ENCODE peak calls at places on chromosomes 16 and 17, in eight cellular contexts. E is GM04504; O is HFF-Myc; N is CD4-positive, alpha-beta memory T cell; Y is retinal pigment epithelial cell; R is stimulated activated CD4-positive, alpha-beta T cell treated with anti-CD3 and anti-CD28 coated beads, Interleukin-1b, Interleukin-23, amount 100 ng/mL, for 1 hour; B is endothelial cell; D is tibial nerve. S is an unnamed sample.

GRCh38 chr17:7435676-7436555 is 681 bp downstream of the TMEM102 start:
- DNase-seq in O (no peak), D (no peak), B (peak), Y (no peak), N (no peak), R (peak), E (no peak), S (peak)

GRCh38 chr16:70269471-70269870 is 17.7 kb upstream of the EXOSC6 start:
- DNase-seq in D (no peak), E (no peak), R (no peak), N (no peak), O (no peak), Y (no peak), B (no peak), S (no peak)

GRCh38 chr16:46970089-46970488 is 3.4 kb downstream of the DNAJA2 start:
- DNase-seq in B (no peak), D (no peak), O (no peak), R (no peak), Y (no peak), E (no peak), N (no peak), S (no peak)

GRCh38 chr17:4090898-4091297 is 51.9 kb downstream of the ZZEF1 start:
- DNase-seq in E (no peak), R (no peak), D (no peak), O (no peak), B (no peak), N (no peak), Y (no peak), S (no peak)

GRCh38 chr17:58337600-58338453 is 9.2 kb upstream of the TSPOAP1 start:
- DNase-seq in O (peak), Y (peak), N (peak), E (peak), B (peak), D (peak), R (peak), S (no peak)

GRCh38 chr16:4513086-4513860 is 25.3 kb downstream of the CDIP1 start:
- DNase-seq in N (no peak), O (no peak), E (no peak), D (no peak), B (no peak), R (no peak), Y (no peak), S (no peak)

GRCh38 chr17:7314719-7315569 is at the start of gene GPS2:
- DNase-seq in B (peak), Y (no peak), D (peak), O (no peak), N (peak), E (peak), R (peak), S (peak)

GRCh38 chr17:73613271-73613941 is 30.8 kb downstream of the SDK2 start:
- DNase-seq in Y (no peak), E (no peak), R (no peak), O (no peak), N (no peak), B (no peak), D (no peak), S (no peak)

GRCh38 chr16:74742051-74742481 is 32.6 kb downstream of the FA2H start:
- DNase-seq in O (no peak), D (no peak), N (no peak), B (no peak), Y (no peak), R (no peak), E (no peak), S (no peak)

GRCh38 chr17:74599531-74599939 is 7.5 kb upstream of the CD300LD start:
- DNase-seq in R (no peak), E (no peak), N (no peak), Y (no peak), D (no peak), B (no peak), O (no peak), S (no peak)

GRCh38 chr16:30095166-30096078 is 591 bp downstream of the YPEL3 start:
- DNase-seq in B (no peak), Y (no peak), R (no peak), N (no peak), D (no peak), E (no peak), O (no peak), S (no peak)

GRCh38 chr17:32907583-32907982 is 20.4 kb upstream of the TMEM98 start:
- DNase-seq in E (no peak), O (no peak), R (no peak), B (no peak), D (no peak), Y (no peak), N (no peak), S (no peak)

GRCh38 chr17:57519199-57519598 is 225.9 kb downstream of the CCDC182 start:
- DNase-seq in E (no peak), O (no peak), B (peak), Y (no peak), R (no peak), N (no peak), D (no peak), S (no peak)

GRCh38 chr17:75720656-75721462 is at the start of gene ITGB4:
- DNase-seq in E (no peak), Y (peak), B (peak), R (peak), O (no peak), D (peak), N (peak), S (peak)

GRCh38 chr16:81210807-81211206 is 27.7 kb upstream of the BCO1 start:
- DNase-seq in D (no peak), B (no peak), R (no peak), O (no peak), E (no peak), N (no peak), Y (no peak), S (no peak)

GRCh38 chr16:35142809-35143192 is 1683.4 kb downstream of the TP53TG3F start:
- DNase-seq in B (no peak), Y (no peak), N (no peak), D (no peak), O (no peak), R (no peak), E (no peak), S (no peak)

GRCh38 chr17:1617620-1618174 is 10.9 kb downstream of the SLC43A2 start:
- DNase-seq in B (no peak), Y (peak), E (peak), R (no peak), O (no peak), D (no peak), N (no peak), S (no peak)

GRCh38 chr17:17186051-17186450 is 20.1 kb downstream of the PLD6 start:
- DNase-seq in D (no peak), O (no peak), R (peak), Y (no peak), B (no peak), E (no peak), N (no peak), S (no peak)

GRCh38 chr16:81755915-81756644 is 23.0 kb upstream of the PLCG2 start:
- DNase-seq in E (no peak), O (no peak), Y (no peak), N (no peak), B (peak), D (no peak), R (no peak), S (no peak)

GRCh38 chr17:8122923-8123694 is 797 bp downstream of the HES7 start:
- DNase-seq in N (peak), E (no peak), B (no peak), Y (no peak), D (no peak), O (no peak), R (no peak), S (no peak)

GRCh38 chr16:51994597-51994996 is 552.3 kb downstream of the TOX3 start:
- DNase-seq in D (no peak), Y (peak), E (no peak), R (no peak), B (no peak), O (no peak), N (no peak), S (no peak)

GRCh38 chr16:19410435-19411153 is 7.1 kb upstream of the TMC5 start:
- DNase-seq in O (no peak), Y (no peak), B (peak), E (no peak), D (no peak), R (no peak), N (no peak), S (peak)

GRCh38 chr17:56754523-56755208 is 79.1 kb downstream of the C17orf67 start:
- DNase-seq in O (no peak), D (no peak), E (peak), N (no peak), R (no peak), Y (peak), B (peak), S (no peak)

GRCh38 chr17:16940116-16940881 is 31.6 kb downstream of the TNFRSF13B start:
- DNase-seq in E (no peak), N (no peak), O (no peak), R (no peak), B (no peak), Y (no peak), D (no peak), S (no peak)

GRCh38 chr17:74566132-74566753 is 1.1 kb downstream of the CD300H start:
- DNase-seq in E (no peak), B (peak), N (no peak), Y (no peak), D (no peak), R (no peak), O (no peak), S (no peak)

GRCh38 chr17:2369039-2369438 is 31.7 kb downstream of the SGSM2 start:
- DNase-seq in E (no peak), O (no peak), D (no peak), B (no peak), Y (no peak), R (no peak), N (no peak), S (no peak)

GRCh38 chr16:54285414-54286066 is 1.0 kb downstream of the IRX3 start:
- DNase-seq in N (no peak), D (no peak), R (no peak), O (no peak), E (no peak), Y (no peak), B (peak), S (peak)

GRCh38 chr16:85330694-85331188 is 218.5 kb upstream of the CIBAR2 start:
- DNase-seq in N (no peak), Y (no peak), R (no peak), D (no peak), B (peak), E (peak), O (peak), S (no peak)

GRCh38 chr16:81567987-81568748 is 123.6 kb downstream of the CMIP start:
- DNase-seq in E (no peak), D (no peak), B (no peak), R (no peak), N (no peak), Y (peak), O (no peak), S (no peak)

GRCh38 chr17:31339906-31340661 is 18.7 kb upstream of the EVI2A start:
- DNase-seq in N (no peak), E (no peak), O (no peak), R (no peak), D (no peak), B (no peak), Y (no peak), S (no peak)

GRCh38 chr17:67289174-67289876 is 44.3 kb upstream of the HELZ start:
- DNase-seq in R (no peak), O (no peak), N (no peak), B (no peak), E (peak), D (peak), Y (peak), S (no peak)

GRCh38 chr16:47713225-47713595 is 252.1 kb downstream of the PHKB start:
- DNase-seq in R (no peak), B (no peak), E (peak), O (no peak), Y (no peak), N (no peak), D (no peak), S (no peak)

GRCh38 chr17:67248291-67248690 is 3.3 kb upstream of the HELZ start:
- DNase-seq in D (no peak), B (no peak), E (no peak), O (no peak), R (no peak), N (no peak), Y (no peak), S (no peak)

GRCh38 chr16:81460075-81460474 is 15.5 kb downstream of the CMIP start:
- DNase-seq in N (no peak), D (no peak), E (no peak), R (no peak), O (no peak), B (no peak), Y (no peak), S (no peak)

S was measured in progenitor cell of endocrine pancreas.